ENCODE peak calls at places on chromosomes 1 and 21, in seven cellular contexts. One of them, this sample, is unnamed. For H3K4me1, the result is how much of the 10 kb centered on the place peaks cover.

GRCh38 chr1:96521994-96522760 is 199.4 kb upstream of the PTBP2 start:
- DNase-seq in heart right ventricle: no peak
- DNase-seq in Caco-2: no peak
- DNase-seq in fibroblast of lung: peak
- DNase-seq in A549: peak
- DNase-seq in MM.1S: no peak
- DNase-seq in GM23338: no peak
- DNase-seq in this sample: no peak

GRCh38 chr1:177969109-177969508 is 749 bp downstream of the SEC16B start:
- DNase-seq in heart right ventricle: no peak
- DNase-seq in Caco-2: no peak
- DNase-seq in fibroblast of lung: no peak
- DNase-seq in A549: no peak
- DNase-seq in MM.1S: no peak
- DNase-seq in GM23338: no peak
- DNase-seq in this sample: peak

GRCh38 chr1:224923726-224924125 is 5.7 kb upstream of the DNAH14 start:
- DNase-seq in heart right ventricle: no peak
- DNase-seq in Caco-2: no peak
- DNase-seq in fibroblast of lung: no peak
- DNase-seq in A549: no peak
- DNase-seq in MM.1S: no peak
- DNase-seq in GM23338: no peak
- DNase-seq in this sample: no peak

GRCh38 chr1:42741706-42742105 is 1.7 kb upstream of the CLDN19 start:
- DNase-seq in heart right ventricle: no peak
- DNase-seq in Caco-2: no peak
- DNase-seq in fibroblast of lung: no peak
- DNase-seq in A549: no peak
- DNase-seq in MM.1S: no peak
- DNase-seq in GM23338: no peak
- DNase-seq in this sample: no peak

GRCh38 chr1:22241811-22242210 is 98.9 kb upstream of the WNT4 start:
- DNase-seq in heart right ventricle: no peak
- DNase-seq in Caco-2: no peak
- DNase-seq in fibroblast of lung: no peak
- DNase-seq in A549: no peak
- DNase-seq in MM.1S: no peak
- DNase-seq in GM23338: no peak
- DNase-seq in this sample: no peak

GRCh38 chr1:33256335-33256700 is at the start of gene ZNF362:
- DNase-seq in heart right ventricle: peak
- DNase-seq in Caco-2: no peak
- DNase-seq in fibroblast of lung: peak
- DNase-seq in A549: peak
- DNase-seq in MM.1S: peak
- DNase-seq in GM23338: peak
- DNase-seq in this sample: peak

GRCh38 chr1:98316286-98316685 is 345.2 kb upstream of the SNX7 start:
- DNase-seq in heart right ventricle: no peak
- DNase-seq in Caco-2: no peak
- DNase-seq in fibroblast of lung: peak
- DNase-seq in A549: no peak
- DNase-seq in MM.1S: no peak
- DNase-seq in GM23338: no peak
- DNase-seq in this sample: no peak

GRCh38 chr1:178821134-178821866 is 49.6 kb downstream of the ANGPTL1 start:
- DNase-seq in heart right ventricle: no peak
- DNase-seq in Caco-2: no peak
- DNase-seq in fibroblast of lung: no peak
- DNase-seq in A549: no peak
- DNase-seq in MM.1S: no peak
- DNase-seq in GM23338: no peak
- DNase-seq in this sample: no peak

GRCh38 chr1:79849388-79849787 is 842.9 kb upstream of the ADGRL4 start:
- DNase-seq in heart right ventricle: no peak
- DNase-seq in Caco-2: no peak
- DNase-seq in fibroblast of lung: no peak
- DNase-seq in A549: no peak
- DNase-seq in MM.1S: no peak
- DNase-seq in GM23338: no peak
- DNase-seq in this sample: no peak

GRCh38 chr1:16720403-16721223 is 19.7 kb upstream of the RNU1-4 start:
- DNase-seq in heart right ventricle: no peak
- DNase-seq in Caco-2: no peak
- DNase-seq in fibroblast of lung: no peak
- DNase-seq in A549: no peak
- DNase-seq in MM.1S: no peak
- DNase-seq in GM23338: no peak
- DNase-seq in this sample: peak

GRCh38 chr1:240804475-240804874 is 192.5 kb upstream of the GREM2 start:
- DNase-seq in heart right ventricle: no peak
- DNase-seq in Caco-2: no peak
- DNase-seq in fibroblast of lung: peak
- DNase-seq in A549: no peak
- DNase-seq in MM.1S: no peak
- DNase-seq in GM23338: peak
- DNase-seq in this sample: no peak

GRCh38 chr1:33094971-33095604 is 14.1 kb downstream of the AZIN2 start:
- DNase-seq in heart right ventricle: no peak
- DNase-seq in Caco-2: no peak
- DNase-seq in fibroblast of lung: peak
- DNase-seq in A549: peak
- DNase-seq in MM.1S: no peak
- DNase-seq in GM23338: peak
- DNase-seq in this sample: no peak

GRCh38 chr1:30612666-30613065 is 110.7 kb downstream of the MATN1 start:
- DNase-seq in heart right ventricle: no peak
- DNase-seq in Caco-2: no peak
- DNase-seq in fibroblast of lung: no peak
- DNase-seq in A549: no peak
- DNase-seq in MM.1S: no peak
- DNase-seq in GM23338: no peak
- DNase-seq in this sample: no peak

GRCh38 chr1:7669559-7670208 is 101.4 kb upstream of the VAMP3 start:
- DNase-seq in heart right ventricle: peak
- DNase-seq in Caco-2: peak
- DNase-seq in fibroblast of lung: peak
- DNase-seq in A549: peak
- DNase-seq in MM.1S: peak
- DNase-seq in GM23338: peak
- DNase-seq in this sample: peak

GRCh38 chr21:38567577-38568360 is 69.5 kb upstream of the ERG start:
- DNase-seq in heart right ventricle: no peak
- DNase-seq in Caco-2: no peak
- DNase-seq in fibroblast of lung: peak
- DNase-seq in A549: no peak
- DNase-seq in MM.1S: no peak
- DNase-seq in GM23338: peak
- DNase-seq in this sample: no peak

GRCh38 chr21:35984654-35985366 is 75.5 kb downstream of the SETD4 start:
- DNase-seq in heart right ventricle: no peak
- DNase-seq in Caco-2: peak
- DNase-seq in fibroblast of lung: no peak
- DNase-seq in A549: no peak
- DNase-seq in MM.1S: no peak
- DNase-seq in GM23338: peak
- DNase-seq in this sample: no peak

DNA sequence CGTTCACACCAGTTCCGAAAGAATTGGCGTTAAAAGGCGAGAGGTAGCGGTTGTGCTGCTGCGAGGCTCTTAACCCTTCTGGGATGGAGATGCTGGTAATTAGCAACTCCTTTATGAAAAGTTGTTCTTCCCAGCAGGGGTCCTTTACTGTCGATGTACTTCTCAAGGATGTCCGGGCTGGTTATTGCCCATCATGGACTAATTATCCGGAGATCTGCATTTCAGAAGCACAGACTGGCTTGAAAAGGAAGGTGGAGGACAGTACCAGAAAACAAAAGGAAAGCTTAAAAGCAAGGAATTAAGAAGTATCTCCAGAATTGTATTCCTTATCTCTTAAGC is 1.4 kb downstream of the AK4 start:
- DNase-seq in heart right ventricle: no peak
- DNase-seq in Caco-2: no peak
- DNase-seq in fibroblast of lung: no peak
- DNase-seq in A549: no peak
- DNase-seq in MM.1S: no peak
- DNase-seq in GM23338: peak
- DNase-seq in this sample: no peak
- H3K4me3 ChIP-seq in heart right ventricle: peak
- H3K4me3 ChIP-seq in Caco-2: peak
- H3K4me3 ChIP-seq in fibroblast of lung: no peak
- H3K4me3 ChIP-seq in A549: peak
- H3K4me3 ChIP-seq in MM.1S: no peak
- H3K4me3 ChIP-seq in GM23338: peak
- H3K4me3 ChIP-seq in this sample: peak

GRCh38 chr21:32101206-32101763 is 177.6 kb downstream of the MIS18A start:
- DNase-seq in heart right ventricle: no peak
- DNase-seq in Caco-2: no peak
- DNase-seq in fibroblast of lung: no peak
- DNase-seq in A549: no peak
- DNase-seq in MM.1S: no peak
- DNase-seq in GM23338: no peak
- DNase-seq in this sample: no peak

GRCh38 chr21:32096411-32096810 is 182.4 kb downstream of the MIS18A start:
- DNase-seq in heart right ventricle: peak
- DNase-seq in Caco-2: no peak
- DNase-seq in fibroblast of lung: no peak
- DNase-seq in A549: peak
- DNase-seq in MM.1S: peak
- DNase-seq in GM23338: peak
- DNase-seq in this sample: no peak

GRCh38 chr21:32102426-32102825 is 176.4 kb downstream of the MIS18A start:
- DNase-seq in heart right ventricle: no peak
- DNase-seq in Caco-2: no peak
- DNase-seq in fibroblast of lung: peak
- DNase-seq in A549: no peak
- DNase-seq in MM.1S: no peak
- DNase-seq in GM23338: no peak
- DNase-seq in this sample: no peak

GRCh38 chr21:32103361-32103760 is 175.5 kb downstream of the MIS18A start:
- DNase-seq in heart right ventricle: no peak
- DNase-seq in Caco-2: no peak
- DNase-seq in fibroblast of lung: no peak
- DNase-seq in A549: no peak
- DNase-seq in MM.1S: no peak
- DNase-seq in GM23338: no peak
- DNase-seq in this sample: no peak

DNA sequence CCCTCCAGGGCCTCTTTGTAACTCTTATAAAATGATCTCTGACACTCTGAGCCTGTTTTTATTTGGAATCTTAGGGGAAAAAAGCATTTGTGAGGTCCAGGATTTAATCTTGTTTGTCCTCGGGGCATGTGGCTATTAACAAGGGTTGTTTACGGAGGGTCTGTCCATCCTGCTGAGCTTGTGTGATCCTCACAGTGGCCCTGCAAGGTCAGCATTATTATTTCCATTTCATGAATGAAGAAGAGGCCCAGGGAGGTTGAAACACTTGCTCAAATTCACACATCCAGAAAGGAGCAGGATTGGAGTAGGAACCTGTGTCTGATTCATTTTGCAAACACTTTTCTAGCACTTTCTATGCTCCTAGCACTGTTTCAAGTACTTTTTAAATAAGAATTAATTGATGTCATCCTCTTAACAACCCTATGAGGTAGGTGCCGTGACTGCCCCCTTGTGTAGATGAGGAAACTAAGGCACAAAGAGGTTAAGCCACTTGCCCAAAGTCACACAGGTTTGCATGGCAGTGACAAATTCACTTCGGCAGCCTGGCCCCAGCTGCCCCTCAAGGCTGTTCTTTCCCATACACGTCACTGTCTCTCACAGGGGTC is 178.9 kb downstream of the MIS18A start:
- DNase-seq in heart right ventricle: no peak
- DNase-seq in Caco-2: no peak
- DNase-seq in fibroblast of lung: no peak
- DNase-seq in A549: no peak
- DNase-seq in MM.1S: no peak
- DNase-seq in GM23338: peak
- DNase-seq in this sample: no peak
- TF ChIP-seq CTCF in heart right ventricle: no peak
- TF ChIP-seq CTCF in Caco-2: no peak
- TF ChIP-seq CTCF in fibroblast of lung: no peak
- TF ChIP-seq CTCF in A549: no peak
- TF ChIP-seq CTCF in MM.1S: no peak
- TF ChIP-seq CTCF in GM23338: peak
- TF ChIP-seq CTCF in this sample: no peak

GRCh38 chr1:111602302-111602701 is 17.3 kb upstream of the RAP1A start:
- DNase-seq in heart right ventricle: no peak
- DNase-seq in Caco-2: no peak
- DNase-seq in fibroblast of lung: no peak
- DNase-seq in A549: no peak
- DNase-seq in MM.1S: no peak
- DNase-seq in GM23338: no peak
- DNase-seq in this sample: no peak
- H3K4me1 ChIP-seq in heart right ventricle: under half
- H3K4me1 ChIP-seq in Caco-2: under half
- H3K4me1 ChIP-seq in fibroblast of lung: under half
- H3K4me1 ChIP-seq in A549: under half
- H3K4me1 ChIP-seq in MM.1S: half or more
- H3K4me1 ChIP-seq in GM23338: under half
- H3K4me1 ChIP-seq in this sample: under half

GRCh38 chr1:14923400-14924011 is 230.0 kb upstream of the TMEM51 start:
- DNase-seq in heart right ventricle: no peak
- DNase-seq in Caco-2: no peak
- DNase-seq in fibroblast of lung: no peak
- DNase-seq in A549: no peak
- DNase-seq in MM.1S: no peak
- DNase-seq in GM23338: no peak
- DNase-seq in this sample: no peak

GRCh38 chr1:14925336-14926136 is 228.0 kb upstream of the TMEM51 start:
- DNase-seq in heart right ventricle: no peak
- DNase-seq in Caco-2: no peak
- DNase-seq in fibroblast of lung: no peak
- DNase-seq in A549: no peak
- DNase-seq in MM.1S: no peak
- DNase-seq in GM23338: no peak
- DNase-seq in this sample: no peak

GRCh38 chr1:14922942-14923341 is 230.6 kb upstream of the TMEM51 start:
- DNase-seq in heart right ventricle: no peak
- DNase-seq in Caco-2: no peak
- DNase-seq in fibroblast of lung: no peak
- DNase-seq in A549: no peak
- DNase-seq in MM.1S: no peak
- DNase-seq in GM23338: no peak
- DNase-seq in this sample: no peak

GRCh38 chr1:14924455-14925325 is 228.9 kb upstream of the TMEM51 start:
- DNase-seq in heart right ventricle: peak
- DNase-seq in Caco-2: no peak
- DNase-seq in fibroblast of lung: peak
- DNase-seq in A549: peak
- DNase-seq in MM.1S: peak
- DNase-seq in GM23338: peak
- DNase-seq in this sample: peak

DNA sequence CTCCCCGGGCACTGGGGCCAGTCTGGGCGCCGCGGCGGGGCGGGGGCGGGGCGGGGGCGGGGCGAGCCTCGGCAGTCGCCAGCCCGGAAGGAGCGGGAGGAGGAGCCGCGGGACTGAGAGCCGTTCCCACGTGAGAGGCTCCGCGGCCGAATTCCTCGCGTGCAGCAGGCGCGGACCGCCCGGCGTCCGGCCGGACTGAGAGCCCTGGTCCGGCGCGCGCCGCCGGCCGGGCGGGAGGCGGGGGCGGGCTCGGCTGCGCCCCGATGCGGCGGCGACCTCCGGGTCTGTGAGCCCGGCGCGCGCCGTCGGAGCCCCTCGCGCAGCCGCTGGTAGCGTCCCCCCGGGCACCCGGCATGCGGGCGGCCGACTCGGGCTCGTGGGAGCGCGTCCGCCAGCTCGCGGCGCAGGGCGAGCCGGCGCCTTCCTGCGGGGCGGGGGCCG is 229.5 kb upstream of the TMEM51 start:
- DNase-seq in heart right ventricle: peak
- DNase-seq in Caco-2: peak
- DNase-seq in fibroblast of lung: peak
- DNase-seq in A549: peak
- DNase-seq in MM.1S: peak
- DNase-seq in GM23338: peak
- DNase-seq in this sample: peak
- H3K4me3 ChIP-seq in heart right ventricle: no peak
- H3K4me3 ChIP-seq in Caco-2: peak
- H3K4me3 ChIP-seq in fibroblast of lung: peak
- H3K4me3 ChIP-seq in A549: peak
- H3K4me3 ChIP-seq in MM.1S: peak
- H3K4me3 ChIP-seq in GM23338: peak
- H3K4me3 ChIP-seq in this sample: peak

This sample was measured in pancreas.